ENCODE peak calls at places on chromosomes 3 and 15, in eight cellular contexts. One of them, this sample, is unnamed.

GRCh38 chr3:142000341-142000870 is 124.0 kb downstream of the ATP1B3 start:
- DNase-seq in CD8-positive, alpha-beta T cell: no peak
- DNase-seq in cardiac fibroblast: peak; percentile 15
- DNase-seq in natural killer cell: no peak
- DNase-seq in heart left ventricle: no peak
- DNase-seq in neural progenitor cell: no peak
- DNase-seq in gastrocnemius medialis: no peak
- DNase-seq in MCF 10A: no peak
- DNase-seq in this sample: no peak

GRCh38 chr3:188769833-188770232 is 401.9 kb upstream of the TPRG1 start:
- DNase-seq in CD8-positive, alpha-beta T cell: no peak
- DNase-seq in cardiac fibroblast: no peak
- DNase-seq in natural killer cell: no peak
- DNase-seq in heart left ventricle: no peak
- DNase-seq in neural progenitor cell: peak; percentile 6
- DNase-seq in gastrocnemius medialis: no peak
- DNase-seq in MCF 10A: no peak
- DNase-seq in this sample: no peak

GRCh38 chr3:79028916-79029315 is 738.9 kb downstream of the ROBO1 start:
- DNase-seq in CD8-positive, alpha-beta T cell: no peak
- DNase-seq in cardiac fibroblast: no peak
- DNase-seq in natural killer cell: no peak
- DNase-seq in heart left ventricle: no peak
- DNase-seq in neural progenitor cell: no peak
- DNase-seq in gastrocnemius medialis: no peak
- DNase-seq in MCF 10A: no peak
- DNase-seq in this sample: no peak

GRCh38 chr3:22887664-22888291 is 315.3 kb upstream of the UBE2E2 start:
- DNase-seq in CD8-positive, alpha-beta T cell: no peak
- DNase-seq in cardiac fibroblast: peak; percentile 45
- DNase-seq in natural killer cell: no peak
- DNase-seq in heart left ventricle: no peak
- DNase-seq in neural progenitor cell: peak; percentile 39
- DNase-seq in gastrocnemius medialis: no peak
- DNase-seq in MCF 10A: peak; percentile 56
- DNase-seq in this sample: peak; percentile 26

GRCh38 chr3:127849368-127849767 is 27.1 kb upstream of the MGLL start:
- DNase-seq in CD8-positive, alpha-beta T cell: no peak
- DNase-seq in cardiac fibroblast: no peak
- DNase-seq in natural killer cell: no peak
- DNase-seq in heart left ventricle: no peak
- DNase-seq in neural progenitor cell: no peak
- DNase-seq in gastrocnemius medialis: no peak
- DNase-seq in MCF 10A: no peak
- DNase-seq in this sample: no peak

GRCh38 chr15:95574053-95574452 is 756.4 kb upstream of the NR2F2 start:
- DNase-seq in CD8-positive, alpha-beta T cell: no peak
- DNase-seq in cardiac fibroblast: no peak
- DNase-seq in natural killer cell: no peak
- DNase-seq in heart left ventricle: no peak
- DNase-seq in neural progenitor cell: no peak
- DNase-seq in gastrocnemius medialis: no peak
- DNase-seq in MCF 10A: no peak
- DNase-seq in this sample: no peak

GRCh38 chr3:5122741-5123706 is 932 bp downstream of the ARL8B start:
- DNase-seq in CD8-positive, alpha-beta T cell: peak; percentile 22
- DNase-seq in cardiac fibroblast: peak; percentile 88
- DNase-seq in natural killer cell: no peak
- DNase-seq in heart left ventricle: peak; percentile 23
- DNase-seq in neural progenitor cell: peak; percentile 82
- DNase-seq in gastrocnemius medialis: peak; percentile 67
- DNase-seq in MCF 10A: peak; percentile 50
- DNase-seq in this sample: no peak

GRCh38 chr3:52080830-52081719 is 24.7 kb upstream of the DUSP7 start:
- DNase-seq in CD8-positive, alpha-beta T cell: no peak
- DNase-seq in cardiac fibroblast: no peak
- DNase-seq in natural killer cell: no peak
- DNase-seq in heart left ventricle: no peak
- DNase-seq in neural progenitor cell: no peak
- DNase-seq in gastrocnemius medialis: no peak
- DNase-seq in MCF 10A: no peak
- DNase-seq in this sample: no peak

GRCh38 chr3:120765830-120766511 is 23.4 kb downstream of the GTF2E1 start:
- DNase-seq in CD8-positive, alpha-beta T cell: no peak
- DNase-seq in cardiac fibroblast: no peak
- DNase-seq in natural killer cell: no peak
- DNase-seq in heart left ventricle: no peak
- DNase-seq in neural progenitor cell: no peak
- DNase-seq in gastrocnemius medialis: no peak
- DNase-seq in MCF 10A: no peak
- DNase-seq in this sample: no peak

GRCh38 chr3:143056372-143056771 is 55.0 kb downstream of the U2SURP start:
- DNase-seq in CD8-positive, alpha-beta T cell: no peak
- DNase-seq in cardiac fibroblast: no peak
- DNase-seq in natural killer cell: no peak
- DNase-seq in heart left ventricle: no peak
- DNase-seq in neural progenitor cell: no peak
- DNase-seq in gastrocnemius medialis: no peak
- DNase-seq in MCF 10A: peak; percentile 45
- DNase-seq in this sample: no peak

GRCh38 chr3:134777341-134777740 is 17.7 kb upstream of the EPHB1 start:
- DNase-seq in CD8-positive, alpha-beta T cell: no peak
- DNase-seq in cardiac fibroblast: no peak
- DNase-seq in natural killer cell: no peak
- DNase-seq in heart left ventricle: no peak
- DNase-seq in neural progenitor cell: no peak
- DNase-seq in gastrocnemius medialis: no peak
- DNase-seq in MCF 10A: no peak
- DNase-seq in this sample: no peak

GRCh38 chr3:113142476-113142875 is 68.9 kb upstream of the BOC start:
- DNase-seq in CD8-positive, alpha-beta T cell: no peak
- DNase-seq in cardiac fibroblast: no peak
- DNase-seq in natural killer cell: no peak
- DNase-seq in heart left ventricle: no peak
- DNase-seq in neural progenitor cell: no peak
- DNase-seq in gastrocnemius medialis: no peak
- DNase-seq in MCF 10A: no peak
- DNase-seq in this sample: no peak

GRCh38 chr3:100164730-100165129 is 50.4 kb upstream of the FILIP1L start:
- DNase-seq in CD8-positive, alpha-beta T cell: no peak
- DNase-seq in cardiac fibroblast: no peak
- DNase-seq in natural killer cell: no peak
- DNase-seq in heart left ventricle: no peak
- DNase-seq in neural progenitor cell: no peak
- DNase-seq in gastrocnemius medialis: no peak
- DNase-seq in MCF 10A: no peak
- DNase-seq in this sample: no peak

GRCh38 chr15:98771444-98772059 is 123.2 kb downstream of the IGF1R start:
- DNase-seq in CD8-positive, alpha-beta T cell: no peak
- DNase-seq in cardiac fibroblast: peak; percentile 29
- DNase-seq in natural killer cell: no peak
- DNase-seq in heart left ventricle: no peak
- DNase-seq in neural progenitor cell: no peak
- DNase-seq in gastrocnemius medialis: no peak
- DNase-seq in MCF 10A: no peak
- DNase-seq in this sample: no peak
- TF ChIP-seq CTCF in CD8-positive, alpha-beta T cell: no peak
- TF ChIP-seq CTCF in cardiac fibroblast: no peak
- TF ChIP-seq CTCF in natural killer cell: no peak
- TF ChIP-seq CTCF in heart left ventricle: no peak
- TF ChIP-seq CTCF in neural progenitor cell: no peak
- TF ChIP-seq CTCF in gastrocnemius medialis: no peak
- TF ChIP-seq CTCF in MCF 10A: no peak
- TF ChIP-seq CTCF in this sample: no peak

GRCh38 chr3:82509106-82509842 is 747.8 kb upstream of the GBE1 start:
- DNase-seq in CD8-positive, alpha-beta T cell: no peak
- DNase-seq in cardiac fibroblast: no peak
- DNase-seq in natural killer cell: no peak
- DNase-seq in heart left ventricle: no peak
- DNase-seq in neural progenitor cell: no peak
- DNase-seq in gastrocnemius medialis: no peak
- DNase-seq in MCF 10A: no peak
- DNase-seq in this sample: no peak
- TF ChIP-seq CTCF in CD8-positive, alpha-beta T cell: no peak
- TF ChIP-seq CTCF in cardiac fibroblast: no peak
- TF ChIP-seq CTCF in natural killer cell: no peak
- TF ChIP-seq CTCF in heart left ventricle: no peak
- TF ChIP-seq CTCF in neural progenitor cell: no peak
- TF ChIP-seq CTCF in gastrocnemius medialis: no peak
- TF ChIP-seq CTCF in MCF 10A: no peak
- TF ChIP-seq CTCF in this sample: no peak

DNA sequence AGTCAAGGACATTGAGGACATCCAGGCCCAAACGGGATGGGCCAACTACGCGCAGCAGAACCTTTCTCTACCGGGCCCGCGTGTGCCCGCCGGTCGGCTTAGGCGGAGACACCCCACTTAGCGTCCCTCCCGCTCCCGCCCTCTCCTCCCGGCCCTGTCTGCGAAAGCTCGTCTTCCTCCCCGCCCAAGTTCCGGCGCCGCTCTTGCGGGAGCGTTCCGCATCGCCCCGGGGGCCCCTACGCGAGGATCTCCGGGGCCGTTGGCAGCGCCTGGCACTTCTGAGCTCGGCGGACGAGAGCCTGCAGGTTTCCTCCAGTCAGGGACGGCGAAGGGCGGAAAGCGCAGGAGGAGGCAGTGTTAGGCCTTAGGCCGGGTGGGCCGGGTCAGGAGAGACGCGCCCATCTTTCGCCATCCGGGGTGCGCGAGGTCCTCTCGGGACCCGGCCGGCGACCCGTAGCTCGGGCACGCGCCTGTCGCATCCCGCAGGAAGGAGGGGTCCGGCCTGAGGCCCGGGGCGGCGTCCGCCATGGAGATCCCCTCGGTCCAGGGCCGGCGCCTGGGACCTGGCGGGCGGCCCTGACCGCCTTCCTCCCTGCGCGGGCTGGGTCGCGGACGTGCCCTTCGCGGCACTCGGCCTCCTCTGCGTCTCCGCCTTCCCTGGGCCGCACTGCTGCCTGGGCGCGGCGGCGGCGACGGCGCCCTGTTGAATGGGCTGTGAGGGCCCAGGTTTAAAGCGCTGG is at the start of gene FEM1B:
- DNase-seq in CD8-positive, alpha-beta T cell: peak; percentile 91
- DNase-seq in cardiac fibroblast: peak; percentile 96
- DNase-seq in natural killer cell: peak; percentile 89
- DNase-seq in heart left ventricle: peak; percentile 93
- DNase-seq in neural progenitor cell: peak; percentile 95
- DNase-seq in gastrocnemius medialis: peak; percentile 90
- DNase-seq in MCF 10A: peak; percentile 92
- DNase-seq in this sample: peak; percentile 78
- TF ChIP-seq CTCF in CD8-positive, alpha-beta T cell: no peak
- TF ChIP-seq CTCF in cardiac fibroblast: no peak
- TF ChIP-seq CTCF in natural killer cell: no peak
- TF ChIP-seq CTCF in heart left ventricle: peak; percentile 13
- TF ChIP-seq CTCF in neural progenitor cell: no peak
- TF ChIP-seq CTCF in gastrocnemius medialis: peak; percentile 42
- TF ChIP-seq CTCF in MCF 10A: no peak
- TF ChIP-seq CTCF in this sample: no peak

GRCh38 chr15:98861188-98861587 is 146.4 kb downstream of the PGPEP1L start:
- DNase-seq in CD8-positive, alpha-beta T cell: no peak
- DNase-seq in cardiac fibroblast: no peak
- DNase-seq in natural killer cell: no peak
- DNase-seq in heart left ventricle: no peak
- DNase-seq in neural progenitor cell: no peak
- DNase-seq in gastrocnemius medialis: no peak
- DNase-seq in MCF 10A: no peak
- DNase-seq in this sample: no peak
- TF ChIP-seq CTCF in CD8-positive, alpha-beta T cell: no peak
- TF ChIP-seq CTCF in cardiac fibroblast: no peak
- TF ChIP-seq CTCF in natural killer cell: no peak
- TF ChIP-seq CTCF in heart left ventricle: no peak
- TF ChIP-seq CTCF in neural progenitor cell: no peak
- TF ChIP-seq CTCF in gastrocnemius medialis: no peak
- TF ChIP-seq CTCF in MCF 10A: no peak
- TF ChIP-seq CTCF in this sample: no peak

GRCh38 chr15:47728886-47729285 is 11.6 kb downstream of the SEMA6D start:
- DNase-seq in CD8-positive, alpha-beta T cell: no peak
- DNase-seq in cardiac fibroblast: no peak
- DNase-seq in natural killer cell: no peak
- DNase-seq in heart left ventricle: no peak
- DNase-seq in neural progenitor cell: no peak
- DNase-seq in gastrocnemius medialis: no peak
- DNase-seq in MCF 10A: no peak
- DNase-seq in this sample: no peak

GRCh38 chr15:47733085-47733484 is 15.8 kb downstream of the SEMA6D start:
- DNase-seq in CD8-positive, alpha-beta T cell: no peak
- DNase-seq in cardiac fibroblast: no peak
- DNase-seq in natural killer cell: no peak
- DNase-seq in heart left ventricle: no peak
- DNase-seq in neural progenitor cell: no peak
- DNase-seq in gastrocnemius medialis: no peak
- DNase-seq in MCF 10A: no peak
- DNase-seq in this sample: no peak

GRCh38 chr15:47732243-47732642 is 14.9 kb downstream of the SEMA6D start:
- DNase-seq in CD8-positive, alpha-beta T cell: no peak
- DNase-seq in cardiac fibroblast: no peak
- DNase-seq in natural killer cell: no peak
- DNase-seq in heart left ventricle: no peak
- DNase-seq in neural progenitor cell: no peak
- DNase-seq in gastrocnemius medialis: no peak
- DNase-seq in MCF 10A: no peak
- DNase-seq in this sample: no peak

GRCh38 chr15:47727676-47728075 is 10.4 kb downstream of the SEMA6D start:
- DNase-seq in CD8-positive, alpha-beta T cell: no peak
- DNase-seq in cardiac fibroblast: no peak
- DNase-seq in natural killer cell: no peak
- DNase-seq in heart left ventricle: no peak
- DNase-seq in neural progenitor cell: no peak
- DNase-seq in gastrocnemius medialis: no peak
- DNase-seq in MCF 10A: no peak
- DNase-seq in this sample: no peak

DNA sequence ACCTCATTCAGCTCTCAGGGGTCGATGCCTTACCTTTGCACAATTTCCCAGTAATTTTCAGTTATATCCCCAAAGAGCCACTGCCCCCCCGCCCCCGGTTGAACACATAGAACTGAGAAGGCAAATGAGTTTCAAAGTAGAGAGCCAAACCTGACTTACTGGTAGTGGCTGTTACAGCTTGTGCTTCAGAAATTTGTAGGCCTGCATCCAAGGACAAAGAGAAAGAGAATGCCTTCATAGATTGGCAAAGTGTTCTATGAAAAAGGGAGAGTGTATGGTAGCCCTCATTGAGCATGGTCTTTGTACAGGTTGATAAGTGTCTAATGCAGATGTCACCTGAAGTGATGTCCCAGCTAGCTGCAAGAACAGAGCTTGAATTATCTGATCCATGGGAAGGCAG is 13.9 kb downstream of the SEMA6D start:
- DNase-seq in CD8-positive, alpha-beta T cell: no peak
- DNase-seq in cardiac fibroblast: no peak
- DNase-seq in natural killer cell: no peak
- DNase-seq in heart left ventricle: no peak
- DNase-seq in neural progenitor cell: no peak
- DNase-seq in gastrocnemius medialis: no peak
- DNase-seq in MCF 10A: no peak
- DNase-seq in this sample: no peak
- TF ChIP-seq CTCF in CD8-positive, alpha-beta T cell: no peak
- TF ChIP-seq CTCF in cardiac fibroblast: no peak
- TF ChIP-seq CTCF in natural killer cell: no peak
- TF ChIP-seq CTCF in heart left ventricle: no peak
- TF ChIP-seq CTCF in neural progenitor cell: no peak
- TF ChIP-seq CTCF in gastrocnemius medialis: no peak
- TF ChIP-seq CTCF in MCF 10A: no peak
- TF ChIP-seq CTCF in this sample: no peak

GRCh38 chr15:92968926-92969664 is 69.0 kb downstream of the CHD2 start:
- DNase-seq in CD8-positive, alpha-beta T cell: no peak
- DNase-seq in cardiac fibroblast: peak; percentile 24
- DNase-seq in natural killer cell: no peak
- DNase-seq in heart left ventricle: no peak
- DNase-seq in neural progenitor cell: no peak
- DNase-seq in gastrocnemius medialis: no peak
- DNase-seq in MCF 10A: no peak
- DNase-seq in this sample: no peak
- TF ChIP-seq CTCF in CD8-positive, alpha-beta T cell: no peak
- TF ChIP-seq CTCF in cardiac fibroblast: peak; percentile 23
- TF ChIP-seq CTCF in natural killer cell: no peak
- TF ChIP-seq CTCF in heart left ventricle: no peak
- TF ChIP-seq CTCF in neural progenitor cell: no peak
- TF ChIP-seq CTCF in gastrocnemius medialis: no peak
- TF ChIP-seq CTCF in MCF 10A: peak; percentile 7
- TF ChIP-seq CTCF in this sample: peak; percentile 21

This sample was measured in endothelial cell.